ENCODE peak calls at places on chromosomes 6 and 20, in four cellular contexts. A is mucosa of descending colon, M is AG09319, S is GM12878. D is an unnamed sample.
A peak's percentile ranks its signal among the peaks of the same experiment; 100 is the strongest.

GRCh38 chr6:143952386-143952785 is 55.7 kb downstream of the PLAGL1 start:
- DNase-seq in A (no peak), S (no peak), M (no peak), D (no peak)

GRCh38 chr6:100464910-100465700 is at the start of gene SIM1:
- DNase-seq in S (no peak), A (peak; percentile 59), M (no peak), D (no peak)

GRCh38 chr6:139369568-139370046 is 4.8 kb downstream of the CITED2 start:
- DNase-seq in S (no peak), A (no peak), M (peak; percentile 32), D (no peak)

GRCh38 chr20:57919059-57919458 is 209.2 kb upstream of the PMEPA1 start:
- DNase-seq in A (peak; percentile 63), M (no peak), S (no peak), D (no peak)

GRCh38 chr20:1820137-1821074 is 74.8 kb upstream of the SIRPA start:
- DNase-seq in M (no peak), A (no peak), S (no peak), D (no peak)

GRCh38 chr20:58024241-58024721 is 204.2 kb downstream of the ANKRD60 start:
- DNase-seq in A (no peak), S (no peak), M (no peak), D (no peak)

GRCh38 chr6:30311101-30311500 is 15.6 kb upstream of the TRIM39 start:
- DNase-seq in S (no peak), M (no peak), A (no peak), D (no peak)

GRCh38 chr6:155414049-155414448 is 41.6 kb downstream of the NOX3 start:
- DNase-seq in A (no peak), M (no peak), S (no peak), D (no peak)

DNA sequence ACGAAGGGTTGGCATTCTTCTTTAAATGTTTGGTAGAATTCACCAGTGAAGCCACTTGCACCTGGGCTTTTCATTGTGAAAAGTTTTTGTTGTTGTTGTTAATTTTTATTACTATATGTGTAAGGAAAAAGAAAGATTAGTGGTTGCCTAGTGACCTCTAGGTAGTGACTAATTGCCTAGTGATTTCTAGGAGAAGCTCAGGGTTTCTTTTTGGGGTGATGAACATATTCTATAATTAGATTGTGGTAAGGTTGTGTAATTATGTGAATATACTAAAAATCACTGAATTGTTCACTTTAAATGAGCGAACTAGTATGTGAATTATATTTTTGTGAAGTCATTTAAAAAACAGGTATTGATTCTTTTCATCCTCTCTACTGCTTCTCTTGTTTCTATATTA is 123.8 kb upstream of the TMEM170B start:
- DNase-seq in S (no peak), A (no peak), M (no peak), D (no peak)
- TF ChIP-seq CTCF in S (no peak), A (no peak), M (no peak), D (no peak)

DNA sequence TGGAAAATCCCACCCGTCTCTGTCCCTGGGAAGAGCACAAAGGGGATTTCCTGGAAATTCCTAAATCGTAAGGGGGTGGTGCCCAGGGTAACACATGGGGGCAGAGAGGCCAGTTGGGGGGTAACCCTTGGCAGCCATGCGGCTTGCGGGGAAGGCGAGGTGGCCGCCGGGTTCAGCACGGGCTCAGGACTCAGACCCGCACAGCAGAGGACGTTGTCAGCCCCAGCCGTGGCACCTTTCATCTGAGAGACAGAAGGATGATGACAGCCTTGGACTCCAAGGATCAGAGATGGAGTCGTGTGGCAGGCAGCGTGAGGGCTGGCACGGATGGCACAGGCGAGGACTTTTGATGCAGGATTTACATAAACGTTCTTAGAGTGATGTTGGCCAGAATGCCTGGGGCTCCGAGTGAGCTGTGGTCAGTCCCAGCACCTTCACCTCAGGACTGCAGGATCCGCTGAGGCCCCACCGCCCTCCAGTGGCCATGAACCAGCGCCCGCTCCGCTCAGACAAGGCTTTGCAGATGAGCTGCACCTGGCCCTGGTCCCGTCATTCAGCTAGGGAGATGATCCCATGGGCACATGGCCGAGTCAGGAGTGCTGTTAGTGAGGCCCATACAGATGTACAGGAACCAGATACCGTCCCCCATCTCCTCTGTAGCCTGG is 190.3 kb downstream of the TAF4 start:
- DNase-seq in S (no peak), A (no peak), M (no peak), D (no peak)
- TF ChIP-seq CTCF in S (no peak), A (no peak), M (no peak), D (no peak)

GRCh38 chr20:43389839-43390626 is 67.7 kb upstream of the SRSF6 start:
- DNase-seq in M (no peak), A (no peak), S (no peak), D (no peak)
- TF ChIP-seq CTCF in M (peak; percentile 44), A (no peak), S (no peak), D (peak; percentile 47)

DNA sequence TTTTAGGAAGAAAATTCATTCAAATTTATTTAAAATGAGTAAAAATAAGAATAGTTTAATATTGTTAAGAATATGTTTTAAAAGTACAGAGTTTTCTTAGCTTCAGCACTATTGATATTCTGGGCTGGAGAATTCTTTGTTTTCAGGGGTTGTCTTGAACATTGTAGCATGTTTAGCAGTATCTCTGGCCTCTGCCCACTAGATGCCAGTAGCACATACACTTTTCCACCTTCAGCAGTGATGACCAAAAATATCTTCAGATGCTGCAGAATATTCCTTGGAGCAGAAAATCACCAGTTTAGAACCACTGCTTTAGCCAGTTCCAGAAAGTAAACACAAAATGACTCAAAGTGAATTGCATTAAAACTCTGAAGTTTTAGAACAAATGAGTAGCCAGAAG is 19.4 kb upstream of the SDHAF4 start:
- DNase-seq in S (no peak), A (no peak), M (no peak), D (no peak)
- TF ChIP-seq CTCF in S (peak; percentile 43), A (no peak), M (peak; percentile 35), D (peak; percentile 29)

GRCh38 chr20:53574819-53575218 is 18.8 kb downstream of the ZNF217 start:
- DNase-seq in S (no peak), A (no peak), M (no peak), D (no peak)
- TF ChIP-seq CTCF in S (no peak), A (no peak), M (no peak), D (no peak)

DNA sequence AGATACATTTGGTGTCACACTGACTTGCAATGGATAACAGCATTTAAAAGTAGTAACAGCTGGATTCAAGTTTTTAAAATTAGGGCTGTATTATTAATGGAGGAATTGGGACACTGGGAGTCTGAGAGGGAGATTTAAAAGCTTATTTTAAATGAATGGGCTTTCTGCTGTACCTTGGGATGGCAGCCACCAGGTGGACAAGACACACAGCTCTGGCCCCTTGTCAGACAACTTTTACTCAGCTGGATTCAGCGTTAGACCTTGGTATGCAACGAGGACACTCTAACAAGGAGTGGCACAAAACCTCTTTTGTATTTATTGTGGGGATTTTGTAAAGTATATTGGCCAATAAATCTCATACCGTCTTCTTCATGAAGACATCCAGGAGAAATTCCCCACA is 105.8 kb downstream of the LCA5 start:
- DNase-seq in S (no peak), M (no peak), A (no peak), D (no peak)
- TF ChIP-seq CTCF in S (peak; percentile 3), M (no peak), A (no peak), D (no peak)